ENCODE peak calls at places on chromosome 20, in five cellular contexts. S, W, T, P and Z are unnamed samples.

GRCh38 chr20:36175475-36175995 is 21.0 kb downstream of the EPB41L1 start:
- DNase-seq in W (no peak), T (no peak), P (no peak), S (no peak), Z (no peak)

GRCh38 chr20:34874094-34874654 is 1.5 kb upstream of the GGT7 start:
- DNase-seq in P (peak), W (peak), S (peak), T (peak), Z (peak)

GRCh38 chr20:15081301-15081700 is 743.9 kb upstream of the FLRT3 start:
- DNase-seq in W (no peak), P (no peak), T (no peak), S (no peak), Z (no peak)

GRCh38 chr20:64100946-64101688 is 6.2 kb downstream of the NPBWR2 start:
- DNase-seq in T (no peak), W (no peak), P (no peak), S (no peak), Z (no peak)

GRCh38 chr20:34689486-34689885 is 12.6 kb upstream of the PIGU start:
- DNase-seq in P (no peak), T (peak), S (no peak), W (no peak), Z (no peak)

GRCh38 chr20:6583134-6583738 is 184.2 kb upstream of the BMP2 start:
- DNase-seq in T (peak), S (no peak), P (no peak), W (no peak), Z (no peak)

GRCh38 chr20:34427784-34428183 is 64.7 kb downstream of the ITCH start:
- DNase-seq in W (no peak), T (no peak), P (no peak), S (no peak), Z (no peak)

GRCh38 chr20:34871320-34871926 is 1.2 kb downstream of the GGT7 start:
- DNase-seq in S (no peak), P (no peak), W (no peak), T (no peak), Z (no peak)

GRCh38 chr20:46206025-46206424 is 87.9 kb downstream of the CD40 start:
- DNase-seq in S (no peak), T (peak), W (no peak), P (no peak), Z (no peak)

GRCh38 chr20:25327521-25328235 is 63.0 kb downstream of the ABHD12 start:
- DNase-seq in S (no peak), P (no peak), W (no peak), T (no peak), Z (no peak)

GRCh38 chr20:1734269-1734858 is 76.8 kb upstream of the SIRPG start:
- DNase-seq in T (peak), S (peak), P (no peak), W (no peak), Z (no peak)

GRCh38 chr20:34762031-34762555 is 57.9 kb downstream of the TP53INP2 start:
- DNase-seq in P (no peak), W (no peak), S (no peak), T (no peak), Z (no peak)

GRCh38 chr20:51360451-51361230 is 181.9 kb downstream of the NFATC2 start:
- DNase-seq in W (no peak), T (peak), S (no peak), P (peak), Z (peak)

GRCh38 chr20:52047811-52048302 is 143.7 kb downstream of the ZFP64 start:
- DNase-seq in T (no peak), W (no peak), S (no peak), P (no peak), Z (no peak)

GRCh38 chr20:59071224-59071623 is 28.6 kb upstream of the PRELID3B start:
- DNase-seq in T (no peak), S (no peak), W (no peak), P (no peak), Z (no peak)

GRCh38 chr20:24978493-24978892 is 14.1 kb downstream of the APMAP start:
- DNase-seq in P (no peak), T (no peak), W (no peak), S (no peak), Z (no peak)

GRCh38 chr20:45138451-45139300 is 14.4 kb upstream of the WFDC12 start:
- DNase-seq in S (no peak), T (peak), P (no peak), W (peak), Z (peak)

GRCh38 chr20:9287826-9288225 is 218.9 kb downstream of the PLCB4 start:
- DNase-seq in S (no peak), W (no peak), P (no peak), T (peak), Z (no peak)

GRCh38 chr20:34045930-34046329 is 52.2 kb downstream of the RALY start:
- DNase-seq in S (no peak), W (no peak), P (no peak), T (no peak), Z (no peak)

GRCh38 chr20:36956674-36957073 is 5.2 kb upstream of the SAMHD1 start:
- DNase-seq in W (no peak), S (no peak), P (no peak), T (no peak), Z (no peak)

GRCh38 chr20:59933296-59933848 is at the start of gene SYCP2:
- DNase-seq in P (no peak), S (peak), W (peak), T (no peak), Z (peak)

GRCh38 chr20:62405108-62405980 is 1.7 kb downstream of the CABLES2 start:
- DNase-seq in P (no peak), S (no peak), T (peak), W (no peak), Z (peak)

GRCh38 chr20:63255911-63256704 is 1.8 kb upstream of the NKAIN4 start:
- DNase-seq in P (peak), T (no peak), W (no peak), S (no peak), Z (peak)

GRCh38 chr20:42740191-42740870 is 449.4 kb downstream of the PTPRT start:
- DNase-seq in T (no peak), P (no peak), S (no peak), W (no peak), Z (no peak)

GRCh38 chr20:58150772-58151171 is 77.7 kb downstream of the ANKRD60 start:
- DNase-seq in S (no peak), P (no peak), T (no peak), W (peak), Z (peak)

GRCh38 chr20:41380551-41381262 is 14.1 kb upstream of the EMILIN3 start:
- DNase-seq in S (no peak), P (no peak), T (no peak), W (no peak), Z (no peak)

GRCh38 chr20:45111799-45112471 is 3.0 kb downstream of the WFDC5 start:
- DNase-seq in W (no peak), S (no peak), P (no peak), T (peak), Z (no peak)

GRCh38 chr20:11810316-11811130 is 107.2 kb upstream of the BTBD3 start:
- DNase-seq in T (peak), S (no peak), W (no peak), P (peak), Z (no peak)

DNA sequence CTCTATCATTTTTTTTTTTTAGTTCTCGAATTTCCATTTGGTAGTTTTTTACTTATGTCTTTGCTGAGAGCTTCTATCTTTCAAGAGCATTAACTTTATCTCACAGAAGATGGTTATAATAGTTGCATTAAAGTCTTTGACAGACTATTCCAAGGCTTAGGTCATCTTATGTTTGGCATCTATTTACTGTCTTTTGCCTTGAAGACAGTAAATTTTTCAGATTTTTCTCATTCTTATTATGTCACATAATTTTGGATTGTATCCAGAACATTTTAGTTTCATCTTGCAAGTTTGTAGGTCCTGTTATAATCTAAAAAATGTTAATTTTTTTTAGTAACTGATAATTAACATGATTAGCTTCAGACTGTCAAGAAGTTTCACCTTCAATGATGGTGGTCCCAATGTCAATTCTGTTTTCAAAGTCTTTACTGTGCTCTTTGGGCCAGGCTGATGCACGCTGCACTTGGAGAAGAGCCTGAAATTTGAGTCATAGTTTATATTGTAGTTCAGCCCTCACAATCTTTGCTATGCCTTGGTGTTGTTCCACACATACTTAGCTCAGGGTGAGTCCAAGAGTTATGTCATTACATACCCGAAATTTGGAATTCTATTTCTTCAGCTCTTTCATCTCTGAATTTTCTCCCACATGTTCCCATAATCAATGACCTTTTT is 110.5 kb upstream of the BTBD3 start:
- DNase-seq in W (no peak), P (peak), S (no peak), T (peak), Z (no peak)
- H3K27ac ChIP-seq in W (no peak), P (no peak), S (no peak), T (peak), Z (no peak)

GRCh38 chr20:17611290-17611539 is 41.3 kb downstream of the DSTN start:
- DNase-seq in P (no peak), S (peak), T (no peak), W (peak), Z (no peak)

GRCh38 chr20:17611540-17612286 is 41.8 kb downstream of the DSTN start:
- DNase-seq in W (peak), P (peak), T (peak), S (no peak), Z (no peak)

GRCh38 chr20:17610566-17611289 is 40.9 kb downstream of the DSTN start:
- DNase-seq in W (peak), P (no peak), T (no peak), S (peak), Z (no peak)

GRCh38 chr20:17609978-17610377 is 40.1 kb downstream of the DSTN start:
- DNase-seq in P (no peak), S (no peak), T (no peak), W (no peak), Z (no peak)

DNA sequence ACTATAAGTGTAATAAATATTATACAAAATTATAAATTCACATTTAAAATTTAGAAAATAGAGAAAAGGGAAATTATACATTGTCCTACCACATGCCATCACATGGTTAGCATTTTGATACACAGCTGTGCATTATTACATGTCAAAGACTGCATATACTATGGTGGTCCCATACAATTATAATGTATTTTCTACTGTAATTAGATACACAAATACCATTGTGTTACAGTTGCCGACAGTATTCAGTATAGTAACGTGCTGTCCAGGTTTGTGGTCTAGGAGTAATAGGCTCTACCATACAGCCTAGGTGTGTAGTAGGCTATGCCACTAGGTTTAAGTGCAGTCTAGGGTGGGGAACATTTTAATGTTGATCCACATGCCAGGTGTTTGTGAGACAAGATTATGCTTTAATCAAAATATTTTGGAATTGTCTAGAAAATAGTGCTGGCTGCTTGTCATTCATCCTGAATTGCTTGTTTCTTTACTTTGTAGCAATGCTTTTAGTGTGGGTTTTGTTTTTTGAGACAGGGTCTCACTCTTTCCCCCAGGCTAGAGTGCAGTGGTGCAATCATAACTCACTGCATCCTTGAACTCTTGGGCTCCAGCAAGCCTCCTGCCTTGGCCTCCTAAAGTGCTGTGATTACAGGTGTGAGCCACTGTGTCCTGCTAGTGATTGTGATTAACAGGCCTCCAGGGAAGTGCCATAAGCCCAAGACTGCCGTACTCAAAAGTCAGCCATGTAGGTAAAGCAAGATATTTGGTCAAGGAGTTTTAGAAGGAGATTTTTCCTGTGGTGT is 39.0 kb downstream of the DSTN start:
- DNase-seq in W (no peak), P (no peak), T (no peak), S (no peak), Z (no peak)
- H3K27ac ChIP-seq in W (no peak), P (no peak), T (no peak), S (no peak), Z (no peak)

DNA sequence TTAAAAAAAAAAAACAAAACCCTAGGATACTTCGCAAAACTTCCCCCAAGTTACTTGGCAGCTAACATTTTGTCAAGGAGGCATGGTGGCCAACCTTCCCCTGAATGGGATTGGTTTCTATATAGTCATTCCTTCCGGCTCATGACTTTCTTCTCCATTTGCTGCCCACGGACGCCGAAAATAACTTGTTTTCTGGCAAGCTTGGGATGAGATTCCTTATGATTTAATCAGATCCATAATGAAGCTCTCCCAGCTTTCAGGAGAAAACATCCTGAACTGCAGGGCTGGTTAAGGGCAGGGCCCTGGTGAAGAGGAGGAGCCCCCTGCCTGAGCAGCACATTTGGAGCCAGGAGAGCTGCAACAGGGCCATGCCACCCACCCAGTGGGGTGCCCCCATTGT is 49.9 kb downstream of the PPP1R16B start:
- DNase-seq in P (no peak), T (no peak), W (no peak), S (no peak), Z (no peak)
- H3K27ac ChIP-seq in P (no peak), T (no peak), W (peak), S (no peak), Z (no peak)

DNA sequence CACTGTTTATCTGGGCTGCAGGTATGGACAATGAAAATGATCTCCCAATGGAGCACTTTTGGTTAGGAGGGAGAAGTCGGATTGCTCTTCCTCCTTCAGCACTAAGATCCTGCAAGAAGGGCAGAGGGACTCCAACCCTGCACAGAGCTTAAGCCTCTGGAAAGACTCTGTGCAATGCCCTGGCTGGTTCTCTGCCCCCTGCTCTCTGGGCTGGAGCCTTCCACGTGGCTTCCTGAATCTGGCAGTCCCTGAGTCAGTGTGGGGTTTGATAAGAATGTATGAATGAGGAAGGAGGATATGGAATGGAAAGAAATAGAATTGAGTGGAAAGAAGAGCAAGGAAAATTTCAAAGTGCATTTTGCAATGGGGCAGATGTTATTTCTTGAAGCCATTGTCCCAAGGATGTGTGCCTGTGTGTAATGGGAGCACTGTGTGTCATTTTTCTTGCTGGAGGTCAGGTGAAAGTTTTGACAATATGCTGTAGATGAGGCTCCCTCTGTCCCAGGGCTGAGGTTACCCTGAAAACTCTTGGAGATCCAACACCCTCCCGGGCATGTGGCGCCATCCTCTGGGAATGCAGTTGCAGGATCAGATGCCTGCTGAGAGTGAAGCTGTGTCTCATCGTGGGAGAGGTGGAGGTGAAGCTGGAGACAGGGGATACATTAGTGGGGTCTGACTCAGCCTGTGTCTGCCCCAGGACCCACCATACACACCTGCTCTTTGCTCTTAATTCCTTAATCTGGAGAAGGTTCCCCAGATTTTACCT is 16.3 kb upstream of the CST9L start:
- DNase-seq in W (no peak), P (no peak), T (no peak), S (no peak), Z (no peak)
- H3K27ac ChIP-seq in W (no peak), P (no peak), T (no peak), S (no peak), Z (no peak)

GRCh38 chr20:3739054-3739925 is 6.8 kb downstream of the HSPA12B start:
- DNase-seq in T (no peak), S (no peak), W (no peak), P (no peak), Z (no peak)
- H3K27ac ChIP-seq in T (no peak), S (no peak), W (no peak), P (no peak), Z (peak)

GRCh38 chr20:20732641-20733040 is 20.2 kb upstream of the RALGAPA2 start:
- DNase-seq in S (no peak), P (no peak), T (no peak), W (no peak), Z (no peak)
- H3K27ac ChIP-seq in S (no peak), P (no peak), T (no peak), W (no peak), Z (peak)

DNA sequence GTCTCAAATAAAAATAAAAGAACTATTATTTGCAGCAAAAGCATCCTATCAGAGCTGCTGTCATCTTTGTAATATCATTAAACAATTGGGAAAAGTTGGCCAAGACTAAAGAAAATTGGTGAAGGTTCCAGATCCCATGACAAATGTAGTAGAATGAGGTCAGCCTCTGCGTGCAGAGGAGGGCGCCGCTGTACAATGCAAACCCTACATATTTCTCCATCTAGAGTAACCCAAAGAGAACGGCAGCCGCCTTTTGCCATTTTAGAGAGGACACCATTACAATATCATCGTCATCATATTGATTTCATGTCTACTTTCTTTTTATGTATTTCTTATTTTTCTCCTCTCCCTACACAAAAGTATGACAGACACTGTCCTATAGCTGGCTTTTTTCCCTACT is 59.5 kb downstream of the ZMYND8 start:
- DNase-seq in T (peak), P (no peak), W (no peak), S (peak), Z (no peak)
- H3K27ac ChIP-seq in T (no peak), P (no peak), W (no peak), S (no peak), Z (no peak)

DNA sequence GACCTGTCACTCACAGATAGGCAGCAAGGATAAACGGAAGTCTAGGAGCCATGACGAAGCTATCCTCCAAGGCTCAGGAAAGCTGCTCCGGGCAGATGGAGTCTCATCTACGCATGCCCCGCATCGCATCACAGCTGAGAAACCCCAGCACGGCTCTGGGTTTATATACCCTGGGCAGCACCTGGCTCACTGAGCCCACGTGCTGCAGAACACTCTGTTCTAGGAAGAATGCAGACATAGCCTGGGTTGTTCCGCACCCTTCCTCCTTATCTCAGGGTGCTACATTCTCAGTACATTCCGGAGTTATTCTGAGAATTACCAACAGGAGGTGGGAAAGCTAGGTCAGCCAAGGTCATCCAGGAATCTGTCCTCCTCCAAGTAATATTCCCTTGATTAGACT is 260.4 kb downstream of the CBLN4 start:
- DNase-seq in T (no peak), P (no peak), S (no peak), W (no peak), Z (no peak)
- H3K27ac ChIP-seq in T (no peak), P (no peak), S (no peak), W (no peak), Z (no peak)

GRCh38 chr20:19960745-19961144 is 56.4 kb upstream of the NAA20 start:
- DNase-seq in T (no peak), S (no peak), W (no peak), P (no peak), Z (no peak)

GRCh38 chr20:19958923-19959322 is 58.2 kb upstream of the NAA20 start:
- DNase-seq in P (no peak), W (no peak), T (no peak), S (no peak), Z (no peak)

GRCh38 chr20:19958243-19958642 is 58.9 kb upstream of the NAA20 start:
- DNase-seq in P (peak), T (no peak), S (no peak), W (no peak), Z (no peak)

GRCh38 chr20:19953606-19954005 is 63.6 kb upstream of the NAA20 start:
- DNase-seq in S (no peak), P (no peak), W (no peak), T (no peak), Z (no peak)

DNA sequence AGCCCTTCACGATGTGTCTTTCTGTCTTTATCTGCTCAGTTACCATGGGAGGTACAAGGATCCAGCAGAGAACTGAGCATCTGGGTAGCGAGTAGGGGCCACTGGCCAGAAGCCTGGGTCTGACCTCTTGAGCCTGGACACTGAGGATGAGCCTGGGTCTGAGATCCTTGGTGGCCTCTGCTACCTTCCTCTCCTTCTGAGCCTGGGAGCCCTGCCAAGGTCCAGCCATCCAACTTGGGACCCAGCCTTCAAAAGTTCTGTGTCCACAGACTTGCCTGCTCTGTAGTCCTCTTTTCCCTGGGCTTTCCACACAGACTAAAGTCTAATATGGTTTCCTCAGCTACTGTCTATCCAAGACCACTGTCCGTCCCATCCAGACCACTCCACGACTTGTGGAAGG is 60.2 kb upstream of the NAA20 start:
- DNase-seq in S (no peak), P (no peak), T (no peak), W (no peak), Z (no peak)
- H3K27ac ChIP-seq in S (no peak), P (no peak), T (no peak), W (no peak), Z (no peak)